ENCODE peak calls at places on chromosomes 11 and 22, in four cellular contexts. A is HCT116, J is GM12878, Y is HepG2. O is an unnamed sample. For H3K36me3 and H3K4me1, the result is how much of the 10 kb centered on the place peaks cover.

GRCh38 chr22:35307892-35308291 is 8.2 kb downstream of the TOM1 start:
- DNase-seq in A (no peak), J (no peak), Y (no peak), O (no peak)

GRCh38 chr11:2791521-2792375 is 92.0 kb upstream of the KCNQ1OT1 start:
- DNase-seq in A (no peak), J (no peak), Y (no peak), O (no peak)

GRCh38 chr22:38982008-38982927 is at the start of gene APOBEC3B:
- DNase-seq in A (peak), J (peak), Y (peak), O (no peak)

GRCh38 chr11:119741369-119742262 is 12.6 kb upstream of the NECTIN1 start:
- DNase-seq in A (no peak), J (no peak), Y (peak), O (no peak)

GRCh38 chr22:20258584-20259335 is 9.4 kb downstream of the RTN4R start:
- DNase-seq in A (no peak), J (no peak), Y (no peak), O (no peak)

GRCh38 chr11:103368151-103368550 is 258.9 kb downstream of the DYNC2H1 start:
- DNase-seq in A (no peak), J (no peak), Y (no peak), O (no peak)

GRCh38 chr11:5324197-5324596 is at the start of gene OR51B2:
- DNase-seq in A (no peak), J (no peak), Y (no peak), O (no peak)

GRCh38 chr11:118012083-118012669 is 26.0 kb downstream of the IL10RA start:
- DNase-seq in A (no peak), J (no peak), Y (no peak), O (no peak)

GRCh38 chr11:15843309-15843857 is 513.0 kb downstream of the SOX6 start:
- DNase-seq in A (no peak), J (no peak), Y (no peak), O (no peak)

GRCh38 chr11:134612416-134613030 is 200.5 kb upstream of the B3GAT1 start:
- DNase-seq in A (no peak), J (no peak), Y (no peak), O (no peak)

GRCh38 chr11:71327156-71328085 is 75.0 kb upstream of the SHANK2 start:
- DNase-seq in A (no peak), J (no peak), Y (no peak), O (no peak)

GRCh38 chr11:112302226-112302868 is 41.7 kb upstream of the PLET1 start:
- DNase-seq in A (no peak), J (no peak), Y (no peak), O (no peak)

GRCh38 chr11:17575431-17576425 is 28.7 kb downstream of the OTOG start:
- DNase-seq in A (no peak), J (no peak), Y (no peak), O (no peak)

GRCh38 chr11:34791725-34792124 is 124.5 kb downstream of the APIP start:
- DNase-seq in A (no peak), J (no peak), Y (peak), O (no peak)

GRCh38 chr11:66478823-66479740 is 1.2 kb upstream of the DPP3 start:
- DNase-seq in A (peak), J (no peak), Y (peak), O (no peak)

GRCh38 chr11:22657101-22657694 is 9.2 kb upstream of the GAS2 start:
- DNase-seq in A (no peak), J (no peak), Y (no peak), O (no peak)

GRCh38 chr11:45737056-45737455 is 67.9 kb upstream of the SLC35C1 start:
- DNase-seq in A (no peak), J (no peak), Y (no peak), O (no peak)

GRCh38 chr22:33018232-33018864 is 39.8 kb downstream of the SYN3 start:
- DNase-seq in A (peak), J (peak), Y (peak), O (peak)

GRCh38 chr11:65205602-65205967 is 23.9 kb downstream of the CAPN1 start:
- DNase-seq in A (no peak), J (no peak), Y (no peak), O (no peak)

GRCh38 chr11:123429851-123430735 is at the start of gene GRAMD1B:
- DNase-seq in A (no peak), J (no peak), Y (no peak), O (peak)

GRCh38 chr11:36110698-36111410 is 167.0 kb downstream of the LDLRAD3 start:
- DNase-seq in A (no peak), J (no peak), Y (no peak), O (no peak)

GRCh38 chr11:114246321-114247069 is 49.7 kb upstream of the NNMT start:
- DNase-seq in A (no peak), J (no peak), Y (no peak), O (no peak)

GRCh38 chr22:18091916-18092526 is 14.2 kb downstream of the PEX26 start:
- DNase-seq in A (no peak), J (no peak), Y (peak), O (no peak)

GRCh38 chr22:18090286-18090685 is 12.5 kb downstream of the PEX26 start:
- DNase-seq in A (no peak), J (no peak), Y (no peak), O (no peak)

GRCh38 chr22:18091478-18091877 is 13.7 kb downstream of the PEX26 start:
- DNase-seq in A (no peak), J (no peak), Y (no peak), O (no peak)

GRCh38 chr22:18085188-18085587 is 7.4 kb downstream of the PEX26 start:
- DNase-seq in A (no peak), J (no peak), Y (no peak), O (no peak)

GRCh38 chr22:18088825-18089568 is 11.2 kb downstream of the PEX26 start:
- DNase-seq in A (no peak), J (peak), Y (peak), O (no peak)
- H3K36me3 ChIP-seq in A (under half), J (under half), Y (under half), O (half or more)

DNA sequence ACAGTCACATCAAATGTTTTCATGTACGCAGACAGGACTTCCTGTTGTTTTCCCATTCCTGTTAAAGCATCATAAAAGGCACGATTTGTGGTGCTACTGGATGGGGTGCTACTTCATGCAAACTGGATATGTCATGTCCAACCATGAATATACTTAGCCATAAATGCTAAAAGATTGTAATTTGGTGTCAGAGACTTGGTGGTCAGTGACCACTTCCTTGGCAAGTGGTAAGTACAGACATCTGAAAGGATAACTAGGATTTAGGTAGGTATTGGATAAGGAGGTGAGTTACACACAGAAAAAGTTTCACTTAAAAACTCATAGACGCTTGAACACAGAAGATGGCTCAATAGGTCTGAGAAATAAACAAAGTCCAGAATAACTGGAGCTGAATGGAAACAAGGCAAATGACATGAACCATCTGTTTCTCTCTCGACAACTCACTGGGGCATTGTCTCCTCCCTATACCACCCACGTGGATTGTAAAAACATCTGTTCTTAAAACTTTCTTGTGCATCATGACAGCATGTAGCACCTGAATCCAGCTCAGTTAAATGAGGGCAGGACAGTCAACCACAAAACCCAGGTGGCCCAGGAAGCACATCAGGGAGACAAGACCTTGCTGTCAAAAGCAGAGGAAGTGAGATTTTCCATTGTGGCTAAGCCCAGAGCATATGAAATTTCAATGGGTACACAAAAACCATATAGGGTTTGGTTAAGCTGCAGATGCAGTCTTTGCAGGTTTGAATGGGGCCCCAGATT is 22.1 kb upstream of the IGLL5 start:
- DNase-seq in A (no peak), J (no peak), Y (no peak), O (no peak)
- H3K4me1 ChIP-seq in A (under half), J (under half), Y (under half), O (under half)

GRCh38 chr11:126303623-126304456 is at the start of gene DCPS:
- DNase-seq in A (peak), J (peak), Y (peak), O (peak)
- TF ChIP-seq YY1 in A (peak), J (peak), Y (peak), O (peak)

GRCh38 chr22:29149841-29150555 is 55.7 kb upstream of the EMID1 start:
- DNase-seq in A (no peak), J (no peak), Y (peak), O (no peak)
- H3K36me3 ChIP-seq in A (under half), J (under half), Y (under half), O (under half)

GRCh38 chr11:73969091-73969490 is 13.6 kb downstream of the UCP2 start:
- DNase-seq in A (no peak), J (no peak), Y (no peak), O (no peak)
- H3K4me1 ChIP-seq in A (under half), J (under half), Y (under half), O (under half)

GRCh38 chr11:63504933-63505586 is 824 bp upstream of the LGALS12 start:
- DNase-seq in A (no peak), J (no peak), Y (no peak), O (no peak)

GRCh38 chr11:63505857-63506528 is at the start of gene LGALS12:
- DNase-seq in A (no peak), J (no peak), Y (no peak), O (no peak)

GRCh38 chr11:63508745-63509144 is 2.9 kb downstream of the LGALS12 start:
- DNase-seq in A (no peak), J (no peak), Y (no peak), O (no peak)

GRCh38 chr11:63510360-63511130 is 4.7 kb downstream of the LGALS12 start:
- DNase-seq in A (no peak), J (no peak), Y (no peak), O (no peak)

DNA sequence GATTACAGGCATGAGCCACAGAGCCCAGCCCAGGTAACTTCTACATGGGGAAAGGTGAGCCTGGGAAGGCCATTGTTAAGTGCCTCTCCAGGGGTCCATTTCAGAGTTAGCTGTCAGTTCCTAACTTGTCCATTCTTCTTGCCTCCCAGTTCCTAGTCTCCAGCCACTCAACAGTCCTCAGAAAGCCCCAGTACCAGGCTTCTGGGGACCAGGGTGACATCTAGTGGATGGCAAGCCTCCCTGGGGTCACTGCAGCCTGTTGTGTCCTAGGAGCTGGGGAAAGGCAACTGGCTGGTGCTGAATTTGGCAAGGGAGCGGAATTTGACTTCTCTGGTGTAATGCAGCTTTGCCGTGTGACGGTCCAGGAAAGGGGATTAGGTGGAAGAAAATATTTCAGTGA is 2.1 kb downstream of the LGALS12 start:
- DNase-seq in A (peak), J (no peak), Y (peak), O (no peak)
- TF ChIP-seq YY1 in A (no peak), J (no peak), Y (no peak), O (no peak)

GRCh38 chr22:24304067-24304675 is 33.5 kb downstream of the SPECC1L start:
- DNase-seq in A (no peak), J (no peak), Y (no peak), O (no peak)
- H3K36me3 ChIP-seq in A (under half), J (under half), Y (under half), O (under half)

O was measured in NT2/D1.